ENCODE peak calls at places on chromosome 18, in four cellular contexts. I is NCI-H1105, O is sigmoid colon, M is GM13976. T is an unnamed sample.

GRCh38 chr18:75760208-75760607 is 332.7 kb upstream of the SMIM21 start:
- DNase-seq in M (no peak), I (no peak), O (no peak), T (no peak)

GRCh38 chr18:44924750-44925534 is 244.3 kb downstream of the SETBP1 start:
- DNase-seq in O (no peak), I (no peak), M (no peak), T (no peak)

GRCh38 chr18:31596081-31596872 is 4.6 kb downstream of the TTR start:
- DNase-seq in M (no peak), O (no peak), I (no peak), T (no peak)

GRCh38 chr18:49647496-49648168 is 85.8 kb downstream of the LIPG start:
- DNase-seq in O (peak; percentile 41), I (no peak), M (no peak), T (no peak)

GRCh38 chr18:30684825-30685481 is 357.6 kb downstream of the DSC3 start:
- DNase-seq in M (no peak), I (no peak), O (no peak), T (no peak)

GRCh38 chr18:32909798-32910561 is 137.2 kb upstream of the KLHL14 start:
- DNase-seq in O (no peak), M (no peak), I (no peak), T (no peak)

GRCh38 chr18:74413811-74414210 is 43.3 kb downstream of the DIPK1C start:
- DNase-seq in O (no peak), I (no peak), M (no peak), T (no peak)

GRCh38 chr18:37577051-37577611 is 11.5 kb upstream of the CELF4 start:
- DNase-seq in I (no peak), O (no peak), M (no peak), T (no peak)

GRCh38 chr18:35345460-35345921 is 1.3 kb upstream of the ZNF24 start:
- DNase-seq in O (no peak), I (no peak), M (peak; percentile 32), T (no peak)

GRCh38 chr18:9092665-9093064 is 9.8 kb upstream of the NDUFV2 start:
- DNase-seq in M (no peak), O (no peak), I (no peak), T (no peak)

GRCh38 chr18:48715651-48716354 is 177.0 kb downstream of the CTIF start:
- DNase-seq in I (no peak), M (peak; percentile 60), O (no peak), T (no peak)

GRCh38 chr18:10023853-10024638 is 110.2 kb downstream of the VAPA start:
- DNase-seq in I (peak; percentile 34), O (no peak), M (no peak), T (no peak)

GRCh38 chr18:45167109-45167551 is 448.1 kb upstream of the SLC14A2 start:
- DNase-seq in O (no peak), I (no peak), M (no peak), T (no peak)

T was measured in activated CD4-positive, alpha-beta memory T cell treated with anti-CD3 and anti-CD28 coated beads, Interleukin-2, amount 10 ng/mL, durations not matched to agents 7 days and 5 days.